ENCODE peak calls at places on chromosome X, in five cellular contexts. F is brain microvascular endothelial cell, Y is BJ, Z is progenitor cell of endocrine pancreas, E is neural progenitor cell. Q is an unnamed sample.
A peak's percentile ranks its signal among the peaks of the same experiment; 100 is the strongest.

GRCh38 chrX:71450433-71451106 is 82.3 kb upstream of the OGT start:
- DNase-seq in F (no peak), E (no peak), Z (no peak), Y (no peak), Q (no peak)

GRCh38 chrX:19602866-19603620 is 87.7 kb upstream of the MAP3K15 start:
- DNase-seq in Y (no peak), F (peak; percentile 80), E (no peak), Z (no peak), Q (no peak)

GRCh38 chrX:138929905-138930304 is 218.4 kb upstream of the FGF13 start:
- DNase-seq in Y (no peak), F (no peak), Z (no peak), E (no peak), Q (no peak)

GRCh38 chrX:11531226-11531625 is 134.5 kb downstream of the ARHGAP6 start:
- DNase-seq in F (no peak), Z (no peak), E (no peak), Y (no peak), Q (no peak)

GRCh38 chrX:6890862-6891261 is 256.6 kb upstream of the STS start:
- DNase-seq in Z (no peak), E (no peak), F (no peak), Y (no peak), Q (no peak)

GRCh38 chrX:22800360-22800759 is 199.4 kb upstream of the DDX53 start:
- DNase-seq in F (peak; percentile 81), Z (no peak), Y (peak; percentile 62), E (no peak), Q (no peak)

GRCh38 chrX:118974088-118974907 is at the start of gene LONRF3:
- DNase-seq in Y (no peak), E (peak; percentile 27), F (peak; percentile 20), Z (no peak), Q (peak; percentile 46)

GRCh38 chrX:41045960-41046567 is 39.2 kb upstream of the USP9X start:
- DNase-seq in Y (no peak), E (peak; percentile 68), F (no peak), Z (no peak), Q (no peak)

GRCh38 chrX:136766785-136767103 is 14.0 kb downstream of the ARHGEF6 start:
- DNase-seq in Z (no peak), E (peak; percentile 28), Y (no peak), F (no peak), Q (no peak)

GRCh38 chrX:153507484-153508178 is 9.8 kb upstream of the ATP2B3 start:
- DNase-seq in Y (no peak), Z (peak; percentile 72), F (peak; percentile 54), E (peak; percentile 80), Q (peak; percentile 86)

GRCh38 chrX:103293118-103293517 is 16.6 kb upstream of the TCEAL5 start:
- DNase-seq in Z (no peak), Y (no peak), F (no peak), E (no peak), Q (no peak)

GRCh38 chrX:2766921-2767320 is 15.1 kb downstream of the XG start:
- DNase-seq in Z (no peak), E (no peak), Y (no peak), F (no peak), Q (no peak)

GRCh38 chrX:102517331-102517730 is 792 bp upstream of the TMSB15A start:
- DNase-seq in F (peak; percentile 6), Z (no peak), E (peak; percentile 15), Y (no peak), Q (no peak)

GRCh38 chrX:40278340-40279090 is 180.8 kb upstream of the BCOR start:
- DNase-seq in E (no peak), F (peak; percentile 23), Z (no peak), Y (no peak), Q (no peak)

GRCh38 chrX:140180585-140180984 is 215.3 kb upstream of the CXorf66 start:
- DNase-seq in E (no peak), Y (no peak), Z (no peak), F (peak; percentile 23), Q (no peak)

GRCh38 chrX:155745792-155746191 is 133.0 kb upstream of the TMLHE start:
- DNase-seq in F (no peak), E (no peak), Z (no peak), Y (no peak), Q (no peak)

GRCh38 chrX:153969904-153970397 is 1.7 kb downstream of the HCFC1 start:
- DNase-seq in Y (no peak), F (no peak), E (no peak), Z (no peak), Q (no peak)

GRCh38 chrX:31117195-31117594 is 45.4 kb upstream of the FTHL17 start:
- DNase-seq in F (no peak), E (no peak), Z (no peak), Y (no peak), Q (no peak)

GRCh38 chrX:107714196-107714811 is 61.3 kb downstream of the TSC22D3 start:
- DNase-seq in Z (no peak), E (no peak), F (no peak), Y (no peak), Q (no peak)

GRCh38 chrX:131830400-131831184 is 192.5 kb upstream of the STK26 start:
- DNase-seq in F (peak; percentile 78), E (peak; percentile 88), Z (peak; percentile 73), Y (no peak), Q (peak; percentile 70)

GRCh38 chrX:87517571-87518141 is at the start of gene KLHL4:
- DNase-seq in E (peak; percentile 92), F (peak; percentile 84), Y (no peak), Z (peak; percentile 18), Q (peak; percentile 30)

GRCh38 chrX:30863969-30864368 is 25.1 kb downstream of the TAB3 start:
- DNase-seq in F (no peak), E (no peak), Y (no peak), Z (no peak), Q (peak; percentile 28)

GRCh38 chrX:76183289-76184057 is 10.6 kb downstream of the PBDC1 start:
- DNase-seq in Y (peak; percentile 41), F (peak; percentile 18), Z (no peak), E (no peak), Q (no peak)

GRCh38 chrX:107768051-107768450 is 7.5 kb downstream of the TSC22D3 start:
- DNase-seq in Y (no peak), E (no peak), Z (no peak), F (no peak), Q (no peak)

GRCh38 chrX:20066968-20067708 is 49.6 kb downstream of the MAP7D2 start:
- DNase-seq in Y (no peak), Z (no peak), E (peak; percentile 26), F (peak; percentile 40), Q (no peak)

GRCh38 chrX:119817130-119817690 is 25.8 kb upstream of the RPL39 start:
- DNase-seq in Z (no peak), E (no peak), Y (no peak), F (no peak), Q (no peak)

GRCh38 chrX:17475820-17476219 is 100.8 kb downstream of the NHS start:
- DNase-seq in E (no peak), Z (no peak), F (no peak), Y (no peak), Q (no peak)

GRCh38 chrX:72540318-72540717 is 32.3 kb downstream of the HDAC8 start:
- DNase-seq in F (no peak), E (no peak), Z (no peak), Y (peak; percentile 1), Q (no peak)
- TF ChIP-seq CTCF in F (peak; percentile 25), E (peak; percentile 25), Z (peak; percentile 40), Y (peak; percentile 19), Q (peak; percentile 17)

GRCh38 chrX:15948318-15948660 is 93.7 kb upstream of the AP1S2 start:
- DNase-seq in Z (no peak), Y (no peak), E (no peak), F (no peak), Q (no peak)
- TF ChIP-seq CTCF in Z (no peak), Y (no peak), E (no peak), F (no peak), Q (no peak)

GRCh38 chrX:38699116-38699515 is 102.1 kb upstream of the MID1IP1 start:
- DNase-seq in Z (no peak), Y (no peak), E (no peak), F (no peak), Q (no peak)
- TF ChIP-seq CTCF in Z (no peak), Y (no peak), E (no peak), F (no peak), Q (no peak)

DNA sequence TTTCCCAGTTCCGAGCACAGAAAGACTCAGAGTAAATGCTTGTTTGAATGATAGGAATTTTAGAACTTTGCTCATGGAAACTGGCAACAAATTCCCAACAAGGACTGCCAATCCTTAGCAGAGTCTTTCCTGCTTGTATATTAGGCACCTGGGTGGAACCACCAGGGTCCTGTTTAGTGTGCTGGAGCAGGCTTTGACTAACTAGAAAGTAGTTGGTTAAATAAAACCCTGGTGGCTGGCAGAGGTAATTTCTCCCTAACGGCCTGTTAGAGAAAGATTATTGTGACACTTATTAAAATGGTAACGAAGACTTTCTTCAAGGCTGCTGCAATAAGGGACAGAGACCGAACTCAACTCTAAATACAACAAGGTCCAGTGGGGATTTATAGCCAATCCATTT is 103.6 kb upstream of the TEX13D start:
- DNase-seq in Z (no peak), F (no peak), E (peak; percentile 9), Y (no peak), Q (no peak)
- TF ChIP-seq CTCF in Z (peak; percentile 29), F (no peak), E (peak; percentile 30), Y (no peak), Q (peak; percentile 33)

DNA sequence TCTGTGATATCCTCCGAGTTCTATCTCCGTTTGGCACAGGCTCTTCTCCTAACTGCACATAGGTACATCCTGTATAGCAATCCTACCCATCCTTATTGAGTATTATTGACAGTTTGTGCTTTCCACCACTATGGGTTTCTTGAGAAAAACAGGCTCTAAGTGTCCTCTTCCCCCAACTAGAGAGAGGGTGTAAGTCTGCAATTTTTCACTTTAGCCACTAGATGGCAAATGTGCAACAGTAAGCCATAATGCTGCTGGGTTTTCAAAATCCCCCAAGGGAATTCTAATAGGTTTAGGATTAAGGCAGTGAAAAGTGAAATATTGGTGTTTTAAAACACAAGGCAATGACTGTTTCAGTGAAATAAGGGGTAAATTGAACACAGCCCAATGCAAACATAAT is 239.1 kb upstream of the HTR2C start:
- DNase-seq in Y (no peak), F (peak; percentile 0), E (peak; percentile 77), Z (no peak), Q (no peak)
- TF ChIP-seq CTCF in Y (peak; percentile 54), F (peak; percentile 68), E (peak; percentile 90), Z (peak; percentile 77), Q (peak; percentile 74)

GRCh38 chrX:27915617-27916016 is 65.6 kb downstream of the DCAF8L1 start:
- DNase-seq in Y (no peak), E (no peak), F (peak; percentile 16), Z (no peak), Q (no peak)

GRCh38 chrX:27917713-27918500 is 63.3 kb downstream of the DCAF8L1 start:
- DNase-seq in Z (no peak), Y (no peak), F (no peak), E (no peak), Q (no peak)

GRCh38 chrX:27924718-27925117 is 56.5 kb downstream of the DCAF8L1 start:
- DNase-seq in Z (no peak), F (no peak), Y (no peak), E (no peak), Q (no peak)

GRCh38 chrX:27924261-27924660 is 57.0 kb downstream of the DCAF8L1 start:
- DNase-seq in F (no peak), Z (no peak), Y (no peak), E (no peak), Q (no peak)

DNA sequence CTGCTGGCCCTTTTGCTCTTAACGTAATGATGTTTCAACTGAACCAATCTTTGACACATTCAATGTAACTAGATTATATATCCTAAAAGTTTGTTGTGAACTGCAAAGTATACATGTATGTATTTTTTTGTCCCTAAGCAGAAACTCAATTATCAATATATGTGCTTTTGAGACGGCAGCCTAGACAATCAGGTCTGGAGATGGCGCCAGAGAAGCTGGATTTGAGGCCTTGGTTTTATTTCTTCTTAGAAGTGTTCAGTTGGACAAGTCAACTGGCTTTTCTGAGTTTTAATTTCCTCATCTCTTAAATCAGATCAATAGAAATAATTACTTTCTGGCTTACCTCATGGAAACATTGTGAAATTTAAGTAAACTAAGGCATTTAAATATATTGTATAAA is 62.5 kb downstream of the DCAF8L1 start:
- DNase-seq in Z (no peak), E (peak; percentile 11), Y (no peak), F (no peak), Q (peak; percentile 15)
- TF ChIP-seq CTCF in Z (peak; percentile 28), E (peak; percentile 45), Y (no peak), F (peak; percentile 50), Q (no peak)